ENCODE peak calls at places on chromosomes 3 and 15, in nine cellular contexts. Z is spleen; M is A549; J is T-helper 1 cell; W is HEK293T; Y is NCI-H460; G is stimulated activated CD8-positive, alpha-beta memory T cell treated with anti-CD3 and anti-CD28 coated beads, Interleukin-7, amount 100 ng/mL, for 24 hours; N is brain microvascular endothelial cell; Q is activated CD8-positive, alpha-beta memory T cell treated with anti-CD3 and anti-CD28 coated beads for 1 hour. H is an unnamed sample.

GRCh38 chr15:49492834-49493233 is 69.8 kb downstream of the FGF7 start:
- DNase-seq in Z (no peak), Q (no peak), W (no peak), J (no peak), N (no peak), G (no peak), Y (no peak), M (no peak), H (no peak)

GRCh38 chr3:129278439-129278969 is at the start of gene HMCES:
- DNase-seq in G (peak; percentile 82), M (peak; percentile 82), Y (peak; percentile 79), Q (peak; percentile 89), Z (peak; percentile 99), J (peak; percentile 91), N (peak; percentile 70), W (peak; percentile 95), H (peak; percentile 80)

GRCh38 chr3:24622138-24622537 is 127.5 kb upstream of the THRB start:
- DNase-seq in G (no peak), Y (no peak), W (no peak), Z (no peak), Q (no peak), N (no peak), J (no peak), M (no peak), H (no peak)

GRCh38 chr3:49358217-49358883 is at the start of gene GPX1:
- DNase-seq in G (peak; percentile 68), Q (peak; percentile 63), Z (peak; percentile 97), M (peak; percentile 93), Y (peak; percentile 92), N (peak; percentile 87), W (peak; percentile 92), J (peak; percentile 56), H (peak; percentile 78)

GRCh38 chr3:22685598-22685997 is 517.5 kb upstream of the UBE2E2 start:
- DNase-seq in G (no peak), M (peak; percentile 5), Z (no peak), W (no peak), N (peak; percentile 35), J (no peak), Q (no peak), Y (peak; percentile 1), H (no peak)

GRCh38 chr3:195911946-195912270 is 3.6 kb upstream of the TNK2 start:
- DNase-seq in Y (no peak), W (no peak), G (no peak), Z (peak; percentile 57), J (no peak), Q (no peak), N (no peak), M (peak; percentile 33), H (no peak)

GRCh38 chr3:157156844-157157635 is 2.9 kb downstream of the CCNL1 start:
- DNase-seq in Y (no peak), N (no peak), Z (no peak), M (peak; percentile 33), W (no peak), G (no peak), Q (no peak), J (no peak), H (no peak)

GRCh38 chr15:32851619-32852416 is 134.0 kb downstream of the GREM1 start:
- DNase-seq in Z (no peak), Q (no peak), J (no peak), N (peak; percentile 76), G (no peak), M (peak; percentile 33), W (no peak), Y (no peak), H (no peak)

GRCh38 chr3:197792019-197792647 is 1.1 kb downstream of the LRCH3 start:
- DNase-seq in W (no peak), N (no peak), G (no peak), J (no peak), M (no peak), Q (no peak), Z (no peak), Y (no peak), H (no peak)

GRCh38 chr3:105938101-105938500 is 69.3 kb upstream of the CBLB start:
- DNase-seq in M (no peak), G (no peak), Z (no peak), N (no peak), W (no peak), J (no peak), Q (no peak), Y (no peak), H (no peak)

GRCh38 chr15:84947947-84948830 is 33.5 kb upstream of the PDE8A start:
- DNase-seq in N (peak; percentile 92), G (no peak), J (no peak), M (peak; percentile 43), Y (no peak), Q (no peak), Z (no peak), W (no peak), H (no peak)

H was measured in NCI-H1048.